ENCODE peak calls at places on chromosomes 2 and 18, in seven cellular contexts. P is left ventricle myocardium inferior, S is IMR-90, A is tibial artery, M is RWPE2, J is PC-3, N is GM23338. K is an unnamed sample.

GRCh38 chr2:9758741-9759140 is 84.5 kb upstream of the TAF1B start:
- DNase-seq in P (no peak), A (no peak), N (no peak), S (no peak), M (no peak), J (no peak), K (peak; percentile 53)

GRCh38 chr2:216911886-216912285 is 52.0 kb upstream of the TNP1 start:
- DNase-seq in J (peak; percentile 30), N (no peak), M (no peak), S (peak; percentile 66), P (no peak), A (no peak), K (no peak)

GRCh38 chr2:103898561-103898960 is 955.4 kb upstream of the POU3F3 start:
- DNase-seq in S (no peak), J (no peak), A (no peak), N (no peak), P (no peak), M (no peak), K (no peak)

GRCh38 chr2:185360776-185361175 is 377.8 kb upstream of the FSIP2 start:
- DNase-seq in S (no peak), J (no peak), P (no peak), A (no peak), M (no peak), N (no peak), K (no peak)

GRCh38 chr2:200278694-200279316 is 27.7 kb upstream of the SPATS2L start:
- DNase-seq in S (no peak), A (no peak), N (no peak), J (no peak), P (no peak), M (no peak), K (no peak)

GRCh38 chr2:71710367-71710766 is 257.0 kb downstream of the DYSF start:
- DNase-seq in N (no peak), M (no peak), P (no peak), J (no peak), A (no peak), S (no peak), K (no peak)

GRCh38 chr2:205808493-205809121 is 126.3 kb downstream of the NRP2 start:
- DNase-seq in P (no peak), M (no peak), J (no peak), A (no peak), S (no peak), N (no peak), K (no peak)

GRCh38 chr18:42614619-42615293 is 500.7 kb downstream of the RIT2 start:
- DNase-seq in P (peak; percentile 17), S (no peak), A (no peak), M (no peak), N (no peak), J (no peak), K (peak; percentile 94)

GRCh38 chr2:167425113-167425512 is 536.8 kb downstream of the XIRP2 start:
- DNase-seq in P (no peak), N (no peak), S (no peak), M (no peak), J (peak; percentile 57), A (no peak), K (no peak)

GRCh38 chr2:164498841-164499240 is 122.4 kb downstream of the GRB14 start:
- DNase-seq in J (no peak), M (no peak), A (no peak), N (no peak), S (no peak), P (no peak), K (no peak)

GRCh38 chr2:27932396-27932795 is 41.9 kb downstream of the BABAM2 start:
- DNase-seq in P (no peak), N (no peak), A (no peak), M (no peak), S (peak; percentile 64), J (peak; percentile 94), K (no peak)

GRCh38 chr2:120520454-120520853 is 174.5 kb downstream of the INHBB start:
- DNase-seq in M (no peak), J (no peak), A (no peak), N (no peak), P (no peak), S (no peak), K (no peak)

GRCh38 chr2:36785179-36785795 is 88.8 kb downstream of the VIT start:
- DNase-seq in P (peak; percentile 27), J (peak; percentile 84), A (peak; percentile 45), M (no peak), S (peak; percentile 57), N (peak; percentile 74), K (peak; percentile 41)

GRCh38 chr18:13120967-13121586 is 97.5 kb upstream of the LDLRAD4 start:
- DNase-seq in N (no peak), A (no peak), J (no peak), P (no peak), M (no peak), S (peak; percentile 54), K (no peak)

GRCh38 chr2:59585657-59586056 is 967.8 kb downstream of the BCL11A start:
- DNase-seq in N (no peak), J (no peak), S (no peak), M (no peak), P (no peak), A (no peak), K (no peak)

GRCh38 chr2:237437566-237437965 is 23.6 kb upstream of the COL6A3 start:
- DNase-seq in M (no peak), S (no peak), A (no peak), P (no peak), J (no peak), N (no peak), K (no peak)
- H3K4me1 ChIP-seq in M (peaks cover 16% of the 10 kb centered on the region), S (peaks cover 35% of the 10 kb centered on the region), A (no peaks in the 10 kb centered on the region), P (peaks cover 33% of the 10 kb centered on the region), J (peaks cover 52% of the 10 kb centered on the region), N (peaks cover 4% of the 10 kb centered on the region), K (no peaks in the 10 kb centered on the region)

DNA sequence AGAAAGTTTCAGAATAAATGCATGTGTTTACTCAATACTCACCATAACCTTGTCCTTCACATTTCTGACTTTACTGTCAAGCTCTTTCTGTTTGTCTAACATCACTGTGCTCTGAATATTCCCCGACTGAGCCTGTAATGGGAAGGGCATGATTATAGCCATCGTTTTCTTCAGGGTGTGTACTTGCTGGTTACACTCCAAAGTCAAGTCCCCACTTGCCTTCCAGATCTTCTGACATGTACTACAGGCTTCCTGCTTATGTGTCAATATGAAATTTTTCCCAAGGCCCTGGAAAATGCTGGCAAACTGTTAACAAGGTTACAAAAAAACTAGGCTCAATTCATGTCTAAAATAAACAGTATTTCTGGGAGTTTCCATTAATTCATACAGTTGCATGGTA is 12.9 kb downstream of the STAT1 start:
- DNase-seq in A (no peak), J (no peak), N (no peak), M (no peak), S (no peak), P (no peak), K (no peak)
- H3K27ac ChIP-seq in A (no peak overlapping the region), J (no peak overlapping the region), N (no peak overlapping the region), M (peak overlapping the region; percentile 53), S (no peak overlapping the region), P (no peak overlapping the region), K (no peak overlapping the region)

DNA sequence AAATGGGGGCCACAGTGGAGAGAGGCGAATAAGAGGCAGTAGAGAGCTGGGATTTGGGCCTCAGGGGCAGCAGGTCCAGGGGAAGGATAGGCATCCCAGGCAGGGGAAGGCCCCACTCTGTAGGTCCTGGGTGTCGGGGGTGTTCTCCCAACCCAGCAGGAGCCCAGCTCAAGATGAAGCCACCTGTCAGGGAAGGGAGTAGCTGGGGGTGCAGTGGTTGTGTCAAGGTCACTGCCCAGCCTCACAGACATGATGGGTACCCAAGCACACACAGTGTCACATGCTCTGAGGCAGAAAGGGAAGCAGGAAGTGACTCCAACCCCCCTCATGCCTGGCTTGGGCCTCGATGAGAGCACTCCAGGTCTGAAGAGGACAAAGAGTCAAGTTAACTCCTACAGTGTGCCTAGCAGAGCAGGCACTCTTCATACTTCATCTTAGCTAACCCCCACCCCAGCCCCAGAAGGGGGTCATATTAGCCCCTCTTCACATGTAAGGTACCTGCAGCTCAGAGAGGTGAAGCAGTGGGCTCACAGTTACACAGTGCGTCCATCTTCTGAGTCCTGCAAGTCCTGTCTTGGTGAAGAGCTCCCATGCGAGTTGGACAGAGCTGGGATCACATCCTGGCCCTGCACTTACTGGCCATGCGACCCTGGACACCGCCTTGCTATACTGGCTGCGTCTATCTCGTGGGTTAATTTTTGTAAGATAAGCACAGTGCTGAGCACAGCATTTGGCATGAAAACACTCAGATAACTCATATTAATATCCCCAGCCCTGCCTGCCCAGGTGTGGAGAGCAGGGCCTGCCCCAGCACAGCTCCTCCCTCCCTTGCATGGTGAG is 72.6 kb upstream of the DAPL1 start:
- DNase-seq in A (no peak), M (no peak), P (no peak), N (no peak), J (no peak), S (no peak), K (no peak)
- H3K4me1 ChIP-seq in A (no peaks in the 10 kb centered on the region), M (peaks cover 19% of the 10 kb centered on the region), P (peaks cover 61% of the 10 kb centered on the region), N (no peaks in the 10 kb centered on the region), J (peaks cover 40% of the 10 kb centered on the region), S (peaks cover 2% of the 10 kb centered on the region), K (peaks cover 40% of the 10 kb centered on the region)

DNA sequence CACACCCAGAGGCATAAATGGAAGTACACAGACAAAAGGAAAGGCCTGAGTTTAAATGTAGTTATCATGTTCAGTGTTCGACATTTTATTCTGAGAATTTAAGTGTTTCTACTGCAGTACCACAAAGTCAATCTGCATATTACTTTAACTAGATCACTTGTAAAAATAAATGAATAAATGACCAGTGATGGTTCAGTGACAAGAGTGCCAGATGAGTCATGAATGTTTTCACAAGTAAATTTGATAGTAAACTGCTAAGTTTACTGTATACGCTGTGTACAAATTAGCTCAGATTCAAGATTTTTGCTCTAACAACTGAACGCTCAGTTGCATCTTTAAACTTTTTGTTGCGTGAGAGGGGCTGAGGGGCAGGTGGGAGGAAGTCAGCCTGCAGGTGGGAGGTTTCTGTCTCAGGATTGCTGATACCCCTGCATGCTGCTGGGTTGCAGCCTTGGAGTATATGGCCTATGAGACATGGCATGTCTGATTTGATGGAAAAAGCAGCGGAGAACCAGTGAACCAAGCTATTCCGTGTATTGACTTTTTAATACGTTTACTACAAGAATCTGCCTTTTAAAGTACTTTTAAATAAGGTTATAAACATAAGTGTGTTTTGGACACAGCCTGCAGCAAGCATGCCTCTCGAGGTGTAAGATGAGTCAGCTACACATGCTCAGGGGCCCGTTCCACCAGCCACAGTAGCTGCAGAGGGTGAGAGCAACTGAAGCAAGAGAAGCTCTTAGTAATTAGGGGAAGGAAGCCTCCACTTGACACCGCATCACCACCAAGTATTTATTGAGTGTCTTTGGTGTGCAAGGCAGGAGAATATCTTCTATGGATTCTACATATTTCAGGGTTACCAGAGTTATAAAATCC is 245.1 kb downstream of the NEDD4L start:
- DNase-seq in P (no peak), S (peak; percentile 65), M (no peak), A (no peak), N (no peak), J (peak; percentile 49), K (no peak)
- H3K27ac ChIP-seq in P (peak overlapping the region; percentile 78), S (no peak overlapping the region), M (peak overlapping the region; percentile 97), A (no peak overlapping the region), N (no peak overlapping the region), J (peak overlapping the region; percentile 36), K (peak overlapping the region; percentile 99)

DNA sequence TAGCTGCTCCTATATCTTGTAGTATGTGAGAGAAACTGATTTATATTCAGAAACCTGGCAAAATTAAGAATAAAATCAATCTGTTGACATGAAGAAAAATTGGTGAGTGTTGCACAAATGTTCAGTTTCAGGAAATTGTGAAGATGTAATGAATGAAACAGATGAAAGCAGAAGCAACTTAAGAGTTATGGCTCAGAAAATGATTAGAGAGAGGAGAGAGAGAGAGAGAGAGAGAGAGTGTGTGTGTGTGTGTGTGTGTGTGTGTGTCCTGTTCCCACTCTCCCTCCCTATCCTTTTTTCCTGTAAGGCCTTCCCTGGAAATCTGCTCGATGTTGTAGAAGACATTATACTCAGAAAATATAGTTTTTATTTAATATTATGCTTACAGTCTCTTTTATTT is 31.4 kb downstream of the MAP4K4 start:
- DNase-seq in S (no peak), P (no peak), A (no peak), N (no peak), J (no peak), M (no peak), K (no peak)
- H3K4me1 ChIP-seq in S (peaks cover 22% of the 10 kb centered on the region), P (peaks cover 98% of the 10 kb centered on the region), A (no peaks in the 10 kb centered on the region), N (peaks cover 24% of the 10 kb centered on the region), J (peaks cover 14% of the 10 kb centered on the region), M (peaks cover 11% of the 10 kb centered on the region), K (peaks cover 10% of the 10 kb centered on the region)

K was measured in SJCRH30.